ENCODE peak calls at places on chromosomes 1 and 21, in six cellular contexts. B, P, U, X, H and E are unnamed samples. For H3K9me3, the result is how much of the 10 kb centered on the place peaks cover.

GRCh38 chr1:209866201-209866600 is 38.4 kb downstream of the UTP25 start:
- DNase-seq in B (no peak), P (no peak), U (no peak), X (no peak), H (no peak), E (no peak)

GRCh38 chr1:4425892-4426291 is 228.5 kb upstream of the AJAP1 start:
- DNase-seq in B (no peak), P (peak), U (no peak), X (no peak), H (no peak), E (peak)

GRCh38 chr1:63886348-63886747 is 112.5 kb downstream of the ROR1 start:
- DNase-seq in B (no peak), P (no peak), U (no peak), X (no peak), H (no peak), E (no peak)

GRCh38 chr21:20451051-20451450 is 547.2 kb upstream of the NCAM2 start:
- DNase-seq in B (no peak), P (no peak), U (no peak), X (no peak), H (no peak), E (no peak)

GRCh38 chr1:245484176-245484575 is 329.4 kb downstream of the KIF26B start:
- DNase-seq in B (no peak), P (no peak), U (no peak), X (no peak), H (no peak), E (no peak)

GRCh38 chr1:173128737-173129136 is 78.0 kb upstream of the TNFSF18 start:
- DNase-seq in B (peak), P (no peak), U (no peak), X (peak), H (no peak), E (no peak)

GRCh38 chr1:2604156-2604853 is 17.7 kb downstream of the PRXL2B start:
- DNase-seq in B (no peak), P (no peak), U (no peak), X (no peak), H (no peak), E (peak)

GRCh38 chr1:202691846-202692245 is 18.4 kb downstream of the SYT2 start:
- DNase-seq in B (no peak), P (no peak), U (no peak), X (no peak), H (no peak), E (no peak)

GRCh38 chr1:8951246-8951645 is 5.6 kb downstream of the CA6 start:
- DNase-seq in B (no peak), P (no peak), U (no peak), X (no peak), H (no peak), E (no peak)

GRCh38 chr1:178294654-178295053 is 200.8 kb downstream of the RASAL2 start:
- DNase-seq in B (no peak), P (no peak), U (no peak), X (no peak), H (no peak), E (no peak)

GRCh38 chr1:207823880-207824566 is 72.2 kb downstream of the CD46 start:
- DNase-seq in B (peak), P (peak), U (peak), X (peak), H (peak), E (peak)

GRCh38 chr1:183461350-183461749 is 10.9 kb upstream of the SMG7 start:
- DNase-seq in B (peak), P (peak), U (no peak), X (no peak), H (no peak), E (no peak)

GRCh38 chr1:7538033-7538432 is 233.1 kb upstream of the VAMP3 start:
- DNase-seq in B (no peak), P (no peak), U (no peak), X (no peak), H (no peak), E (no peak)

GRCh38 chr1:210464519-210465039 is 135.9 kb downstream of the HHAT start:
- DNase-seq in B (peak), P (no peak), U (no peak), X (peak), H (no peak), E (no peak)

GRCh38 chr1:115192200-115192767 is 103.0 kb upstream of the TSPAN2 start:
- DNase-seq in B (no peak), P (no peak), U (no peak), X (no peak), H (no peak), E (no peak)

GRCh38 chr1:188194916-188195315 is 1366.2 kb downstream of the PLA2G4A start:
- DNase-seq in B (peak), P (no peak), U (no peak), X (no peak), H (no peak), E (no peak)

GRCh38 chr1:227093309-227093708 is 153.2 kb downstream of the COQ8A start:
- DNase-seq in B (no peak), P (no peak), U (no peak), X (no peak), H (no peak), E (no peak)

GRCh38 chr1:39761016-39761415 is 10.1 kb downstream of the OXCT2 start:
- DNase-seq in B (no peak), P (no peak), U (no peak), X (no peak), H (no peak), E (no peak)

GRCh38 chr1:37682334-37682987 is 9.9 kb upstream of the CDCA8 start:
- DNase-seq in B (peak), P (peak), U (peak), X (peak), H (peak), E (peak)

GRCh38 chr1:21607549-21608529 is 61.3 kb downstream of the RAP1GAP start:
- DNase-seq in B (peak), P (peak), U (peak), X (peak), H (peak), E (peak)

GRCh38 chr1:47996406-47997226 is 569 bp downstream of the TRABD2B start:
- DNase-seq in B (no peak), P (peak), U (no peak), X (no peak), H (no peak), E (peak)

GRCh38 chr21:33654412-33654811 is 12.1 kb downstream of the ITSN1 start:
- DNase-seq in B (no peak), P (no peak), U (no peak), X (no peak), H (no peak), E (no peak)

GRCh38 chr1:192810253-192810880 is 1.5 kb downstream of the RGS2 start:
- DNase-seq in B (peak), P (no peak), U (peak), X (no peak), H (peak), E (no peak)

GRCh38 chr1:117879284-117879683 is 50.1 kb downstream of the GDAP2 start:
- DNase-seq in B (no peak), P (no peak), U (no peak), X (no peak), H (no peak), E (no peak)
- H3K9me3 ChIP-seq in B (under half), P (under half), U (under half), X (under half), H (under half), E (under half)

GRCh38 chr1:1246601-1247340 is at the start of gene C1QTNF12:
- DNase-seq in B (no peak), P (no peak), U (no peak), X (no peak), H (no peak), E (no peak)

GRCh38 chr1:1244192-1244811 is 2.2 kb downstream of the C1QTNF12 start:
- DNase-seq in B (no peak), P (no peak), U (no peak), X (peak), H (peak), E (no peak)

GRCh38 chr1:1245840-1246205 is 699 bp downstream of the C1QTNF12 start:
- DNase-seq in B (no peak), P (no peak), U (no peak), X (no peak), H (no peak), E (no peak)

GRCh38 chr1:1246230-1246600 is 307 bp downstream of the C1QTNF12 start:
- DNase-seq in B (no peak), P (no peak), U (no peak), X (no peak), H (no peak), E (no peak)

GRCh38 chr1:1245178-1245839 is 1.2 kb downstream of the C1QTNF12 start:
- DNase-seq in B (no peak), P (no peak), U (no peak), X (no peak), H (no peak), E (no peak)
- H3K27ac ChIP-seq in B (no peak), P (no peak), U (no peak), X (no peak), H (no peak), E (no peak)

DNA sequence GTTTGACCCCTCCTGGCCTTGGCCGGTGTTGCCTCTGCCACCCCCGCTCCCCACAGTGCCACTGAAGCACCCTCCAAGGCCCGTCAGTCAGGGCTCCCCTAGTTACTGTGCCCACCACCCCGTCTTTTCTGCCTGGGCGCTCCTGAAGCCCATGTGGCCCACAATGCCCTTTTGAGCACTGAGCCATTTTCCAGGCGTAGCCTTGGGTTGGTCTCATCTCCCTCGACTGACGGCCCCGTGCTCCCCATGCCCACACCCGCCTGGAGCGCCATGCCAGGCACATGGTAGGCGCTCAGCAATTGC is 107.9 kb downstream of the WDR4 start:
- DNase-seq in B (no peak), P (no peak), U (no peak), X (no peak), H (no peak), E (no peak)
- TF ChIP-seq POLR2A in B (no peak), P (no peak), U (no peak), X (no peak), H (no peak), E (no peak)

DNA sequence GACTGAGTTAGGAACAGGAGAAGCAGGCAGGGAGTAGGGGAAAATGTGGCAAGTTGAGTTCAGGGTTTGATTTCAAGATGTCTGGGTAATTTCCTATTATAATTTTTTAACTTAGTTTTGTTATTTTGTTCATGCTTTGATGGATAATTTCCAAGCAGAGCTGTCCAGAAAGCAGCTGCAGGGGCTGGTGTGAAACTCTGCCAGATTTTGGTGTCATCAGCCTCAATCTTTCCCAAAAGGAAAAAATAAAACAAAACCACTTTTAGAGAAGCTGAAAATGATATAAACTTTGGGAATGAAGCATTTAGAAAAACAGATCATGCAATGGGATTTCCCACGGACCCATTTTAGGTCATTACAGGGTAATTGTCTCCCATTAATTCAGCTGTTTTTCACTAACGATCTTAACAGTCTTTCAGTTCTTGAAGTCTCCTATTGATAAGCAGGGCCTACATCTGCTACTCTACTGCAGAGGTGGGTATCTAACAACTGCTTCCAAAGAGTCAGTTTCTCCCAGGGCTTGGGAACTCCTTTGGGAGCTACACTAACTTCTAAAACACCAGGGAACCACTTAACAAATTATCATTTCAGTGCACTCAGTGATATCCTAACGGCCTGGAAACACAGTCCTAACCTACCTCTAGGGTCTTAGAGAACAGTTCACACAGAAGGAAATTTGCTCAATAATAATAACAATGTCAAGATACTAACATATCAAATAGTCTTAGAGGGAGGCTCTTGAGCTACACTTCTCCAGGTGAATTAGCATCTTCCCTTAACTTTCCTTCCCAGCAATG is 12.3 kb downstream of the ZNF436 start:
- DNase-seq in B (no peak), P (no peak), U (no peak), X (no peak), H (no peak), E (no peak)
- H3K9me3 ChIP-seq in B (under half), P (under half), U (under half), X (under half), H (under half), E (under half)

GRCh38 chr1:166813508-166814223 is 25.6 kb upstream of the POGK start:
- DNase-seq in B (no peak), P (peak), U (no peak), X (no peak), H (no peak), E (no peak)
- H3K27ac ChIP-seq in B (peak), P (peak), U (no peak), X (no peak), H (no peak), E (no peak)

GRCh38 chr1:1558591-1558990 is 16.1 kb downstream of the SSU72 start:
- DNase-seq in B (no peak), P (no peak), U (no peak), X (no peak), H (no peak), E (no peak)
- TF ChIP-seq POLR2A in B (no peak), P (no peak), U (no peak), X (no peak), H (no peak), E (no peak)